ENCODE peak calls at places on chromosomes 13 and 19, in seven cellular contexts. One of them, this sample, is unnamed.
A peak's percentile ranks its signal among the peaks of the same experiment; 100 is the strongest.

GRCh38 chr19:48991823-48992570 is 1.1 kb downstream of the GYS1 start:
- DNase-seq in fibroblast of lung: peak; percentile 81
- DNase-seq in GM23248: peak; percentile 92
- DNase-seq in T-helper 1 cell: no peak
- DNase-seq in HS-5: peak; percentile 38
- DNase-seq in ELF-1: peak; percentile 77
- DNase-seq in CD8-positive, alpha-beta T cell: no peak
- DNase-seq in this sample: peak; percentile 85

GRCh38 chr13:34816118-34816517 is 126.0 kb upstream of the NBEA start:
- DNase-seq in fibroblast of lung: no peak
- DNase-seq in GM23248: no peak
- DNase-seq in T-helper 1 cell: no peak
- DNase-seq in HS-5: no peak
- DNase-seq in ELF-1: peak; percentile 5
- DNase-seq in CD8-positive, alpha-beta T cell: no peak
- DNase-seq in this sample: peak; percentile 6

GRCh38 chr13:27839809-27840467 is 47.7 kb downstream of the GSX1 start:
- DNase-seq in fibroblast of lung: peak; percentile 6
- DNase-seq in GM23248: peak; percentile 36
- DNase-seq in T-helper 1 cell: no peak
- DNase-seq in HS-5: no peak
- DNase-seq in ELF-1: no peak
- DNase-seq in CD8-positive, alpha-beta T cell: no peak
- DNase-seq in this sample: no peak

GRCh38 chr13:111909971-111910671 is 156.8 kb upstream of the SOX1 start:
- DNase-seq in fibroblast of lung: no peak
- DNase-seq in GM23248: no peak
- DNase-seq in T-helper 1 cell: no peak
- DNase-seq in HS-5: no peak
- DNase-seq in ELF-1: no peak
- DNase-seq in CD8-positive, alpha-beta T cell: no peak
- DNase-seq in this sample: no peak

GRCh38 chr19:48920949-48921348 is 12.6 kb upstream of the DHDH start:
- DNase-seq in fibroblast of lung: no peak
- DNase-seq in GM23248: no peak
- DNase-seq in T-helper 1 cell: no peak
- DNase-seq in HS-5: no peak
- DNase-seq in ELF-1: no peak
- DNase-seq in CD8-positive, alpha-beta T cell: no peak
- DNase-seq in this sample: no peak

GRCh38 chr13:98981596-98982195 is 3.8 kb upstream of the DOCK9 start:
- DNase-seq in fibroblast of lung: no peak
- DNase-seq in GM23248: no peak
- DNase-seq in T-helper 1 cell: no peak
- DNase-seq in HS-5: no peak
- DNase-seq in ELF-1: peak; percentile 49
- DNase-seq in CD8-positive, alpha-beta T cell: no peak
- DNase-seq in this sample: no peak

GRCh38 chr13:38849316-38849715 is 141.3 kb downstream of the STOML3 start:
- DNase-seq in fibroblast of lung: no peak
- DNase-seq in GM23248: peak; percentile 5
- DNase-seq in T-helper 1 cell: no peak
- DNase-seq in HS-5: peak; percentile 22
- DNase-seq in ELF-1: no peak
- DNase-seq in CD8-positive, alpha-beta T cell: no peak
- DNase-seq in this sample: no peak

GRCh38 chr13:46341112-46341711 is 45.8 kb downstream of the RUBCNL start:
- DNase-seq in fibroblast of lung: peak; percentile 74
- DNase-seq in GM23248: peak; percentile 92
- DNase-seq in T-helper 1 cell: no peak
- DNase-seq in HS-5: peak; percentile 54
- DNase-seq in ELF-1: no peak
- DNase-seq in CD8-positive, alpha-beta T cell: no peak
- DNase-seq in this sample: peak; percentile 19

This sample was measured in astrocyte of the hippocampus.